ENCODE peak calls at places on chromosomes 7 and 10, in seven cellular contexts. B, R, Z, W, H, D and C are unnamed samples.
A peak's percentile ranks its signal among the peaks of the same experiment; 100 is the strongest.

GRCh38 chr10:79068203-79068561 is 584 bp upstream of the ZMIZ1 start:
- DNase-seq in B (no peak), R (no peak), Z (no peak), W (no peak), H (peak; percentile 45), D (peak; percentile 34), C (no peak)

GRCh38 chr10:7832060-7832459 is 13.8 kb downstream of the TAF3 start:
- DNase-seq in B (no peak), R (no peak), Z (no peak), W (no peak), H (no peak), D (no peak), C (no peak)

GRCh38 chr7:29569648-29570047 is 6.0 kb downstream of the PRR15 start:
- DNase-seq in B (no peak), R (no peak), Z (no peak), W (no peak), H (no peak), D (no peak), C (no peak)

GRCh38 chr10:102773986-102774385 is 30.2 kb downstream of the WBP1L start:
- DNase-seq in B (peak; percentile 38), R (no peak), Z (peak; percentile 35), W (no peak), H (no peak), D (peak; percentile 55), C (no peak)

GRCh38 chr10:127228195-127228785 is 31.9 kb upstream of the INSYN2A start:
- DNase-seq in B (no peak), R (no peak), Z (no peak), W (no peak), H (no peak), D (no peak), C (peak; percentile 11)

GRCh38 chr7:34107306-34107705 is 202.0 kb downstream of the BMPER start:
- DNase-seq in B (no peak), R (no peak), Z (no peak), W (no peak), H (no peak), D (peak; percentile 86), C (no peak)

GRCh38 chr10:19845963-19846362 is 29.7 kb downstream of the PLXDC2 start:
- DNase-seq in B (no peak), R (no peak), Z (no peak), W (no peak), H (no peak), D (peak; percentile 25), C (no peak)

GRCh38 chr10:45425628-45426563 is 51.9 kb downstream of the ALOX5 start:
- DNase-seq in B (no peak), R (no peak), Z (no peak), W (no peak), H (no peak), D (no peak), C (no peak)

GRCh38 chr7:3710531-3710930 is 409.5 kb downstream of the SDK1 start:
- DNase-seq in B (no peak), R (no peak), Z (no peak), W (no peak), H (no peak), D (no peak), C (no peak)

GRCh38 chr7:17436126-17436525 is 137.7 kb downstream of the AHR start:
- DNase-seq in B (no peak), R (no peak), Z (no peak), W (no peak), H (no peak), D (no peak), C (no peak)

GRCh38 chr10:112000466-112000865 is 183.1 kb downstream of the GPAM start:
- DNase-seq in B (no peak), R (no peak), Z (no peak), W (no peak), H (no peak), D (no peak), C (no peak)

GRCh38 chr10:110442746-110443145 is 55.0 kb upstream of the DUSP5 start:
- DNase-seq in B (no peak), R (peak; percentile 44), Z (no peak), W (no peak), H (no peak), D (no peak), C (no peak)

GRCh38 chr10:42519761-42520460 is 118.5 kb downstream of the ZNF33B start:
- DNase-seq in B (no peak), R (no peak), Z (no peak), W (no peak), H (no peak), D (no peak), C (no peak)

GRCh38 chr10:132685121-132685891 is 100.6 kb downstream of the NKX6-2 start:
- DNase-seq in B (no peak), R (peak; percentile 53), Z (peak; percentile 20), W (no peak), H (no peak), D (peak; percentile 65), C (peak; percentile 30)

GRCh38 chr7:156473476-156474240 is 166.9 kb upstream of the RNF32 start:
- DNase-seq in B (peak; percentile 74), R (no peak), Z (peak; percentile 23), W (no peak), H (peak; percentile 72), D (peak; percentile 14), C (no peak)

GRCh38 chr10:133459454-133460207 is 5.9 kb downstream of the SCART1 start:
- DNase-seq in B (no peak), R (no peak), Z (peak; percentile 12), W (no peak), H (peak; percentile 6), D (no peak), C (no peak)

GRCh38 chr7:80623465-80624252 is 14.8 kb upstream of the CD36 start:
- DNase-seq in B (no peak), R (no peak), Z (no peak), W (no peak), H (no peak), D (no peak), C (no peak)

GRCh38 chr7:44111759-44112158 is 7.6 kb downstream of the AEBP1 start:
- DNase-seq in B (no peak), R (no peak), Z (no peak), W (no peak), H (no peak), D (no peak), C (no peak)

GRCh38 chr10:43682956-43683355 is 34.3 kb upstream of the ZNF32 start:
- DNase-seq in B (no peak), R (no peak), Z (no peak), W (no peak), H (no peak), D (no peak), C (no peak)

GRCh38 chr10:102118867-102119266 is 1.3 kb downstream of the LDB1 start:
- DNase-seq in B (peak; percentile 62), R (no peak), Z (no peak), W (no peak), H (peak; percentile 52), D (peak; percentile 57), C (no peak)

GRCh38 chr7:119783799-119784198 is 489.2 kb upstream of the KCND2 start:
- DNase-seq in B (peak; percentile 32), R (no peak), Z (no peak), W (no peak), H (peak; percentile 23), D (peak; percentile 68), C (no peak)

GRCh38 chr10:91164520-91165065 is 55.9 kb upstream of the PCGF5 start:
- DNase-seq in B (no peak), R (no peak), Z (no peak), W (no peak), H (no peak), D (no peak), C (no peak)

DNA sequence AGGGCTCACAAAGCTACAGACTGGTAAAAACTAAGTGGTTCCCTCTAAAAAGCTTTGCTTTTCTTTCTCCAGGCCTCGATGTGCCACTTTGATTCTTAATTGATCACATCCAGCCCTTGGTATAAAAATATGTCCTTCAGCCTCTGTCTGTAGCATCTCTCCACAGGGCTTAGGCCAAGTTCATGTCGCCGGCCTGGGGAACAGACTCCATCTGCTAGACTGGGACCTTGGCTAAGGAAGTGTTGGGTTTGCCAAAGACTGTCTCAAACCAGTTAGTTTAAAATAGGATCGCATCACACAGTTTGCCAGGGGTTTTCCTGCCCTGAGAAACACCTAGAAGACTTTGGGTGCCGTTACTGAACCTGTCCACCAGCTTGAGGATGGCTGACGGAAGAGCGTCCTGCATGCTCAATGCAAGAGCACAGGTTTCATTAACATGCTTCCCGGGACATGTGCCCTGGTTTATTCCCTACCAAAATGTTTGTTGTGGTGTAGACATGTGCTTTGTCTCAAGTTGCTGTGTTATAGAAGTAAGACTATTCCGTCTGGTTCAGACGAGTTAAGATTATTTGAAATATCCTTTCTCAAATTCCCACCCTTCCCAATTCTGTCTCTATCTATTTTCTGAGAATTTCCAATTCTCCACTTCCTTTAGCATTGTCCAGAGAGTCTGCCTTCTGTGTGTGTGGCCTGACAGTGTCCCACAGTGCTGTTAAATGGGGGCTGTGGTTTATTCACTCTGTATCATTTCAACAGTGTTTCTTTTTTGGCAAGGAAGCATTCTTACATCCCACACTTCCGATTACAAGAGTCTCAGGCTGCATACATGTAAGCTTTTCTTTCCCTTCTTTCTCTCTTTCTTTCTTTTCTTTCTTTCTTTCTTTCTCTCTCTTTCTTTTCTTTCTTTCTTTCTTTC is 334.7 kb downstream of the INHBA start:
- DNase-seq in B (no peak), R (no peak), Z (peak; percentile 37), W (no peak), H (no peak), D (peak; percentile 72), C (no peak)
- H3K4me3 ChIP-seq in B (no peak overlapping the region), R (no peak overlapping the region), Z (no peak overlapping the region), W (no peak overlapping the region), H (no peak overlapping the region), D (no peak overlapping the region), C (no peak overlapping the region)

DNA sequence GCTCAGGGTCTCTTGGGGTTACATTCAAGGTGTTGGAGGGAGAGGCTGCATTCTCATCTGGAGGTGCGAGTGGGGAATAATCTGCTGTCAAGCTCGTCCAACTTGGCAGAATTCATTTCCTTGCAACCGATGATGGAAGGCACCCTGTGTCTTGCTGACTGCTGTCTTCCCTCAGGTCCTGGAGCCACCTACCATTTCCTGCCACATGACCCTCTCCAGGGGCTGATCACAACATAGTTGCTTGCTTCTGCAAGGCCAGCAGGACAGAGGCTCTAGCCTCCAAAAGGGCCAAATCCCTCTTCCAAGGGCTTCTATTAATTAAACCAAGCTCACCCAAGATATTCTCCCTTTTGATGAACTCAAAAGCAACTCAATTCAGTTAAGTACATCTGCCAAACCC is 14.2 kb upstream of the BRI3 start:
- DNase-seq in B (no peak), R (no peak), Z (no peak), W (no peak), H (no peak), D (no peak), C (no peak)
- TF ChIP-seq CTCF in B (no peak), R (no peak), Z (no peak), W (no peak), H (no peak), D (no peak), C (no peak)

GRCh38 chr7:157797361-157797760 is 460.6 kb downstream of the DNAJB6 start:
- DNase-seq in B (no peak), R (no peak), Z (no peak), W (no peak), H (no peak), D (no peak), C (no peak)
- H3K27ac ChIP-seq in B (no peak overlapping the region), R (no peak overlapping the region), Z (no peak overlapping the region), W (no peak overlapping the region), H (no peak overlapping the region), D (no peak overlapping the region), C (no peak overlapping the region)

DNA sequence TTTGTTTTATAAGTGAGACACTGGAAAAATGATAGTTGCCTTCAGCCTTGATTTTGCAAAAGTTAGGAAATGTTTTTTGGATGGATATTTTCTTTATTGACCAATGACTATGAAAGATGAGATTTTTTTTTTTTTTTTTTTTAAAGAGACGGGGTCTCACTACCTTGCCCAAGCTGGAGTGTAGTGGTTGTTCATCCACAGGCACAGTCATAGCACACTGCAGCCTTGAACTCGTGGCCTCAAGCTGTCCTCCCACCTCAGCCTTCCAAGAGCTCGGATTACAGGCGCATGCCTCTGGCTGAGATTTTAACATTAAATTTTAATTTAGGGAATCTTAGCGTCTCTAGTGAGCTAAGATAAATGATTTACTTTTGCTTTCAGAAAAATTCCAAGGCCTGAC is 66.2 kb downstream of the LOXL4 start:
- DNase-seq in B (no peak), R (no peak), Z (no peak), W (no peak), H (no peak), D (no peak), C (no peak)
- H3K4me3 ChIP-seq in B (no peak overlapping the region), R (no peak overlapping the region), Z (no peak overlapping the region), W (no peak overlapping the region), H (no peak overlapping the region), D (no peak overlapping the region), C (no peak overlapping the region)